ENCODE peak calls at places on chromosomes 7 and 10, in five cellular contexts. Z is NCI-H1092; K is stimulated activated CD8-positive, alpha-beta memory T cell treated with anti-CD3 and anti-CD28 coated beads, Interleukin-4, amount 100 ng/mL, for 4 hours; W is T-helper 9 cell; U is amniotic stem cell. E is an unnamed sample.

GRCh38 chr7:98185101-98185500 is 26.1 kb upstream of the BHLHA15 start:
- DNase-seq in Z (no peak), K (no peak), W (no peak), U (no peak), E (no peak)

GRCh38 chr7:27139335-27140107 is 4.0 kb downstream of the HOXA5 start:
- DNase-seq in Z (no peak), K (no peak), W (no peak), U (no peak), E (peak)

GRCh38 chr7:56033671-56034432 is 17.4 kb downstream of the PSPH start:
- DNase-seq in Z (peak), K (peak), W (peak), U (no peak), E (peak)

GRCh38 chr7:23093111-23093510 is 12.5 kb upstream of the KLHL7 start:
- DNase-seq in Z (no peak), K (no peak), W (no peak), U (no peak), E (no peak)

GRCh38 chr7:129160161-129160911 is 15.8 kb downstream of the TSPAN33 start:
- DNase-seq in Z (peak), K (no peak), W (no peak), U (no peak), E (no peak)

GRCh38 chr10:133100706-133101463 is 13.2 kb downstream of the ADGRA1 start:
- DNase-seq in Z (no peak), K (peak), W (no peak), U (no peak), E (no peak)

GRCh38 chr7:92835140-92835850 is 1.1 kb downstream of the CDK6 start:
- DNase-seq in Z (no peak), K (no peak), W (peak), U (peak), E (peak)

GRCh38 chr7:135150072-135150782 is 2.4 kb downstream of the TMEM140 start:
- DNase-seq in Z (no peak), K (no peak), W (no peak), U (no peak), E (no peak)

GRCh38 chr10:131802156-131802915 is 98.5 kb upstream of the PPP2R2D start:
- DNase-seq in Z (no peak), K (no peak), W (no peak), U (no peak), E (no peak)

GRCh38 chr7:157278791-157279678 is 57.8 kb upstream of the DNAJB6 start:
- DNase-seq in Z (no peak), K (no peak), W (no peak), U (no peak), E (no peak)

GRCh38 chr7:142859829-142860228 is 5.0 kb downstream of the EPHB6 start:
- DNase-seq in Z (no peak), K (no peak), W (no peak), U (peak), E (peak)

GRCh38 chr10:63977329-63977923 is 456.2 kb downstream of the REEP3 start:
- DNase-seq in Z (no peak), K (no peak), W (no peak), U (no peak), E (no peak)

GRCh38 chr7:157668221-157668883 is 331.5 kb downstream of the DNAJB6 start:
- DNase-seq in Z (no peak), K (no peak), W (no peak), U (no peak), E (no peak)

GRCh38 chr10:79413196-79413595 is 32.2 kb downstream of the ZCCHC24 start:
- DNase-seq in Z (no peak), K (no peak), W (no peak), U (no peak), E (no peak)

GRCh38 chr10:80580811-80581468 is 43.2 kb downstream of the SH2D4B start:
- DNase-seq in Z (no peak), K (no peak), W (no peak), U (no peak), E (no peak)

GRCh38 chr10:6194291-6194690 is 8.4 kb upstream of the PFKFB3 start:
- DNase-seq in Z (no peak), K (no peak), W (no peak), U (no peak), E (no peak)

GRCh38 chr10:3570855-3571266 is 214.1 kb downstream of the KLF6 start:
- DNase-seq in Z (no peak), K (no peak), W (no peak), U (no peak), E (peak)

GRCh38 chr7:98357751-98358161 is 43.1 kb downstream of the BAIAP2L1 start:
- DNase-seq in Z (no peak), K (no peak), W (no peak), U (no peak), E (peak)

GRCh38 chr10:65701168-65701776 is 1224.6 kb upstream of the LRRTM3 start:
- DNase-seq in Z (no peak), K (no peak), W (no peak), U (no peak), E (no peak)

GRCh38 chr10:104256335-104257080 is 1.8 kb downstream of the GSTO1 start:
- DNase-seq in Z (no peak), K (no peak), W (no peak), U (no peak), E (no peak)

GRCh38 chr10:109587366-109587765 is 335.9 kb downstream of the XPNPEP1 start:
- DNase-seq in Z (no peak), K (no peak), W (no peak), U (no peak), E (no peak)

GRCh38 chr7:7653568-7654187 is 13.1 kb downstream of the UMAD1 start:
- DNase-seq in Z (no peak), K (no peak), W (no peak), U (no peak), E (no peak)

GRCh38 chr7:118502235-118502634 is 277.7 kb downstream of the ANKRD7 start:
- DNase-seq in Z (no peak), K (no peak), W (no peak), U (no peak), E (no peak)

GRCh38 chr7:148262721-148263229 is 327.8 kb upstream of the C7orf33 start:
- DNase-seq in Z (peak), K (peak), W (peak), U (peak), E (peak)